ENCODE peak calls at places on chromosomes 13 and 19, in six cellular contexts. E, T, W, C, V and N are unnamed samples.
A peak's percentile ranks its signal among the peaks of the same experiment; 100 is the strongest.

GRCh38 chr13:23923031-23923430 is 25.7 kb upstream of the C1QTNF9B start:
- DNase-seq in T (no peak), W (no peak), V (no peak), E (no peak), C (no peak), N (no peak)

GRCh38 chr19:15379996-15380647 is 535 bp upstream of the AKAP8 start:
- DNase-seq in E (peak; percentile 74), V (peak; percentile 68), W (peak; percentile 76), T (peak; percentile 23), C (peak; percentile 19), N (peak; percentile 61)

GRCh38 chr19:10424011-10424637 is 3.8 kb downstream of the PDE4A start:
- DNase-seq in W (peak; percentile 88), C (no peak), T (no peak), V (no peak), E (peak; percentile 74), N (peak; percentile 70)

GRCh38 chr19:18220632-18221275 is 5.5 kb downstream of the PDE4C start:
- DNase-seq in V (no peak), C (no peak), E (no peak), W (no peak), T (no peak), N (no peak)

GRCh38 chr19:374183-374885 is 29.7 kb upstream of the MIER2 start:
- DNase-seq in V (no peak), W (no peak), T (no peak), C (no peak), E (no peak), N (no peak)

GRCh38 chr19:49120325-49120683 is 960 bp downstream of the PPFIA3 start:
- DNase-seq in T (no peak), E (no peak), W (no peak), C (no peak), V (no peak), N (no peak)

GRCh38 chr19:37914908-37915307 is 7.9 kb downstream of the SIPA1L3 start:
- DNase-seq in V (no peak), W (peak; percentile 69), T (no peak), E (peak; percentile 87), C (no peak), N (peak; percentile 62)

GRCh38 chr19:55528030-55528801 is 8.7 kb downstream of the SBK2 start:
- DNase-seq in C (no peak), V (no peak), W (no peak), E (no peak), T (no peak), N (no peak)

GRCh38 chr19:20660473-20660872 is 898 bp downstream of the ZNF626 start:
- DNase-seq in C (no peak), T (no peak), V (no peak), E (no peak), W (no peak), N (no peak)

GRCh38 chr19:5973867-5974635 is 3.9 kb downstream of the RANBP3 start:
- DNase-seq in W (no peak), C (no peak), E (no peak), V (no peak), T (no peak), N (no peak)

GRCh38 chr19:38877781-38878574 is at the start of gene RINL:
- DNase-seq in E (peak; percentile 85), C (peak; percentile 49), W (peak; percentile 92), V (no peak), T (no peak), N (peak; percentile 85)

GRCh38 chr13:109795021-109795420 is 8.6 kb upstream of the IRS2 start:
- DNase-seq in T (no peak), E (no peak), V (no peak), W (no peak), C (no peak), N (no peak)
- TF ChIP-seq CTCF in T (no peak), E (no peak), V (no peak), W (no peak), C (no peak), N (no peak)

GRCh38 chr19:35246466-35247096 is 2.2 kb upstream of the LSR start:
- DNase-seq in W (peak; percentile 2), V (no peak), C (no peak), T (no peak), E (no peak), N (no peak)

GRCh38 chr19:35249848-35250711 is 1.3 kb downstream of the LSR start:
- DNase-seq in W (peak; percentile 47), V (no peak), C (no peak), T (no peak), E (no peak), N (peak; percentile 8)

GRCh38 chr19:35248310-35249145 is at the start of gene LSR:
- DNase-seq in T (peak; percentile 94), W (peak; percentile 96), C (peak; percentile 86), E (peak; percentile 95), V (peak; percentile 88), N (peak; percentile 97)

GRCh38 chr19:35249146-35249847 is 495 bp downstream of the LSR start:
- DNase-seq in T (no peak), V (no peak), W (no peak), E (no peak), C (no peak), N (peak; percentile 56)

GRCh38 chr19:35247526-35248309 is 1.1 kb upstream of the LSR start:
- DNase-seq in W (peak; percentile 92), C (peak; percentile 66), E (peak; percentile 85), T (peak; percentile 95), V (peak; percentile 92), N (peak; percentile 82)
- TF ChIP-seq CTCF in W (peak; percentile 60), C (peak; percentile 75), E (peak; percentile 71), T (peak; percentile 61), V (peak; percentile 73), N (peak; percentile 52)

GRCh38 chr19:16586477-16586871 is 14.3 kb upstream of the SLC35E1 start:
- DNase-seq in T (no peak), C (no peak), V (no peak), E (no peak), W (no peak), N (no peak)

GRCh38 chr19:16588089-16588823 is 16.0 kb upstream of the SLC35E1 start:
- DNase-seq in W (peak; percentile 92), V (no peak), C (peak; percentile 90), E (peak; percentile 95), T (no peak), N (peak; percentile 86)

GRCh38 chr19:16584825-16585801 is 12.9 kb upstream of the SLC35E1 start:
- DNase-seq in V (no peak), T (no peak), W (no peak), E (peak; percentile 50), C (no peak), N (no peak)

GRCh38 chr19:16587031-16588023 is 15.1 kb upstream of the SLC35E1 start:
- DNase-seq in T (no peak), V (no peak), C (no peak), E (peak; percentile 89), W (peak; percentile 92), N (peak; percentile 37)

GRCh38 chr19:16585808-16586476 is 13.7 kb upstream of the SLC35E1 start:
- DNase-seq in V (no peak), C (peak; percentile 83), T (no peak), W (peak; percentile 81), E (peak; percentile 95), N (peak; percentile 79)
- TF ChIP-seq CTCF in V (no peak), C (no peak), T (no peak), W (no peak), E (no peak), N (no peak)

DNA sequence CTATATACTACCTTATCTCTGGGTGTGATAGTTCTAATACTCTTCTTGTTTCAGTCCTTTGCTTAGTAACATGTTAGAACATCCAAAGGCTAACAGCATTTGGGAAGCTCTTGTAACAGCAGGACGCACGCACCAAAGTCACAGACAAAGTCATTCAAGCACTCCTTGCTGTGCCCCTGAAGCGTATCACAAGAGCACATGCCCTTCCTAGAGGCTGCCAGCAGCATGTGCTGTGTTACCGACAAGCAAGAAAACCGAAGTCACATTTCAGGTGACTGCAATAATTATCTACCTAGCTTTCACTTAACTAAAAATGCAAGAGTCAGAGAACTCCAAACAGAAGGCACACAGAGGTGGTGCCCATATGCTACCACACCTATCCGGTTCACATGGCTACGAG is 194.1 kb downstream of the KLF12 start:
- DNase-seq in T (no peak), C (no peak), E (no peak), V (no peak), W (no peak), N (no peak)
- TF ChIP-seq CTCF in T (no peak), C (peak; percentile 24), E (no peak), V (peak; percentile 14), W (no peak), N (no peak)

GRCh38 chr19:53947624-53948023 is 15.1 kb upstream of the CACNG8 start:
- DNase-seq in T (peak; percentile 47), E (no peak), W (no peak), V (no peak), C (no peak), N (no peak)
- TF ChIP-seq CTCF in T (peak; percentile 47), E (no peak), W (no peak), V (peak; percentile 74), C (no peak), N (no peak)

DNA sequence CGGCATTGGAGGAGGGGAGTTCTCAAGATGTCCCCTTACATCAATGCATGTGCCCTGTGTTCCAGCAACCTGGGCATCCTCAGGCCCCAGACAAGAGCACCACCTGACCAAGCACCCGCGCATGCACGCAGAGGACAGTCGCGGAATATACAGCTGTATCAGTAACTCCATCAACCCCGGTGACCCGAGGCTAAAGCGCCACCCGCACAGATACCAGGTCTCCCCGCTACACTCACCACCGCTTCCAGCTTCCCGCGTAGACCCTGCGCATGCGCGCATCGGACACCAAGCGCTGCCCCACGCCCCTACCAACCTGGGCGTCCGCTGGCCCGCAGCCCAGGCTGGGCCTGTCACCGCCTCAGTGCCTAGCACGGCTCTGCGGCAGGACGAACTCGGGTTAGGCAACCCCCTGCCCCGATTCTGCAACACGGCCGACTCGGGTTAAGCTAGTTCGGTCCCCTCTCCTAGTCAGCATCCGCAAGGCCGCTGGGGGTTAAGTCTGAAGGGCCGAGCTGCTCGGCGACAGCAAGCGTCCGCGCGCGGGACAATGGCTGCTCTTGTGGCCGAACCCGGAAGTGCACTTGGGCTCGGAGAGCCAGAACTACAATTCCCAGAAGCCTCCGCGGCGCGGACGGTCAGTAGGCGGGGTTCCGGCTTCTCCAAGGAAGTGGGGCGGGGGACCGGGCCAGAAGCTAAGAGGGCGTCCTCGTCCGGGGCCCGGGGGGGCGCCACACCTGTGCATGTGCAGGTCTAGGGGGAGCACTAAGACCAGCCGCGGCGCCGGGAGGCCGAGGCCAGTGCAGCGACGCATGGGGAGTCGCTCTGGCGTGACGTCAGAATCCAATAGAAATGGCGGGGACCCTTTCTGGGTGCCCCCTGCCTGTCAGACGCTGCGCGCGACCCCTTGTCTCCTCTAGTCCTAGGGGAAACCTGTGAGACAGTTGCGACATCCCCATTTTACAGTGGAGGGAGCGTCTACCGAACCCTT is at the start of gene ZNF180:
- DNase-seq in W (peak; percentile 98), E (peak; percentile 99), C (peak; percentile 92), T (peak; percentile 92), V (peak; percentile 97), N (peak; percentile 98)
- TF ChIP-seq CTCF in W (peak; percentile 73), E (peak; percentile 18), C (peak; percentile 45), T (peak; percentile 52), V (peak; percentile 37), N (peak; percentile 28)

GRCh38 chr13:25675060-25675459 is 303.3 kb downstream of the ATP8A2 start:
- DNase-seq in C (no peak), V (no peak), T (no peak), W (no peak), E (no peak), N (no peak)

GRCh38 chr13:25679154-25679553 is 307.4 kb downstream of the ATP8A2 start:
- DNase-seq in W (no peak), C (no peak), E (no peak), T (no peak), V (no peak), N (no peak)

GRCh38 chr13:25679936-25680335 is 308.2 kb downstream of the ATP8A2 start:
- DNase-seq in C (no peak), E (no peak), T (no peak), V (no peak), W (no peak), N (no peak)

GRCh38 chr13:25677956-25678355 is 306.2 kb downstream of the ATP8A2 start:
- DNase-seq in T (no peak), C (no peak), E (no peak), V (no peak), W (no peak), N (no peak)

GRCh38 chr13:25678398-25678797 is 306.6 kb downstream of the ATP8A2 start:
- DNase-seq in E (no peak), T (no peak), W (no peak), V (no peak), C (no peak), N (no peak)
- TF ChIP-seq CTCF in E (no peak), T (peak; percentile 10), W (no peak), V (peak; percentile 46), C (no peak), N (no peak)